ENCODE peak calls at places on chromosomes 1 and 21, in ten cellular contexts. K, O, Y, M, V, T, A, E, S and X are unnamed samples.

GRCh38 chr1:221104596-221104995 is 225.4 kb downstream of the HLX start:
- DNase-seq in K (no peak), O (no peak), Y (no peak), M (no peak), V (no peak), T (no peak), A (no peak), E (no peak), S (no peak), X (no peak)

GRCh38 chr1:21842606-21843162 is 30.6 kb downstream of the LDLRAD2 start:
- DNase-seq in K (no peak), O (no peak), Y (no peak), M (no peak), V (no peak), T (no peak), A (no peak), E (no peak), S (no peak), X (no peak)

GRCh38 chr1:8077120-8077573 is 51.0 kb upstream of the ERRFI1 start:
- DNase-seq in K (no peak), O (no peak), Y (peak; percentile 74), M (peak; percentile 83), V (peak; percentile 84), T (no peak), A (peak; percentile 91), E (no peak), S (peak; percentile 67), X (peak; percentile 69)

GRCh38 chr1:47688161-47688560 is 250.3 kb downstream of the FOXD2 start:
- DNase-seq in K (peak; percentile 8), O (no peak), Y (no peak), M (no peak), V (no peak), T (no peak), A (no peak), E (no peak), S (no peak), X (no peak)

GRCh38 chr1:187920976-187921375 is 1092.2 kb downstream of the PLA2G4A start:
- DNase-seq in K (no peak), O (no peak), Y (no peak), M (no peak), V (no peak), T (no peak), A (no peak), E (no peak), S (no peak), X (no peak)

GRCh38 chr1:234884701-234885100 is 243.9 kb downstream of the TOMM20 start:
- DNase-seq in K (no peak), O (no peak), Y (no peak), M (no peak), V (no peak), T (no peak), A (no peak), E (no peak), S (no peak), X (no peak)

GRCh38 chr1:37931493-37932158 is 15.2 kb downstream of the INPP5B start:
- DNase-seq in K (peak; percentile 99), O (peak; percentile 99), Y (peak; percentile 65), M (peak; percentile 97), V (peak; percentile 97), T (peak; percentile 98), A (peak; percentile 91), E (peak; percentile 84), S (peak; percentile 99), X (peak; percentile 78)

GRCh38 chr1:117092594-117092993 is 29.0 kb downstream of the TRIM45 start:
- DNase-seq in K (no peak), O (no peak), Y (no peak), M (no peak), V (no peak), T (no peak), A (peak; percentile 32), E (no peak), S (no peak), X (no peak)

GRCh38 chr1:37123266-37123665 is 89.0 kb upstream of the GRIK3 start:
- DNase-seq in K (no peak), O (no peak), Y (no peak), M (no peak), V (no peak), T (no peak), A (no peak), E (no peak), S (no peak), X (no peak)

GRCh38 chr1:181149326-181150000 is 61.0 kb downstream of the IER5 start:
- DNase-seq in K (peak; percentile 34), O (no peak), Y (no peak), M (no peak), V (no peak), T (peak; percentile 65), A (no peak), E (no peak), S (no peak), X (no peak)

GRCh38 chr1:35644204-35644603 is 2.9 kb upstream of the PSMB2 start:
- DNase-seq in K (no peak), O (no peak), Y (no peak), M (no peak), V (no peak), T (no peak), A (no peak), E (no peak), S (no peak), X (no peak)

GRCh38 chr1:46302091-46303037 is 1.1 kb downstream of the LRRC41 start:
- DNase-seq in K (peak; percentile 72), O (no peak), Y (no peak), M (peak; percentile 42), V (peak; percentile 76), T (peak; percentile 82), A (no peak), E (no peak), S (peak; percentile 59), X (no peak)

GRCh38 chr21:44784810-44785209 is 16.8 kb downstream of the UBE2G2 start:
- DNase-seq in K (no peak), O (no peak), Y (no peak), M (no peak), V (no peak), T (no peak), A (no peak), E (no peak), S (no peak), X (no peak)

GRCh38 chr1:81327743-81328142 is 473.0 kb upstream of the ADGRL2 start:
- DNase-seq in K (no peak), O (no peak), Y (no peak), M (no peak), V (no peak), T (no peak), A (no peak), E (no peak), S (no peak), X (no peak)

GRCh38 chr1:81325404-81325803 is 475.3 kb upstream of the ADGRL2 start:
- DNase-seq in K (no peak), O (no peak), Y (no peak), M (peak; percentile 51), V (no peak), T (no peak), A (peak; percentile 42), E (no peak), S (no peak), X (no peak)

GRCh38 chr1:81327103-81327728 is 473.5 kb upstream of the ADGRL2 start:
- DNase-seq in K (no peak), O (no peak), Y (no peak), M (no peak), V (no peak), T (no peak), A (no peak), E (no peak), S (no peak), X (no peak)

GRCh38 chr1:81329061-81329460 is 471.7 kb upstream of the ADGRL2 start:
- DNase-seq in K (no peak), O (no peak), Y (no peak), M (no peak), V (no peak), T (no peak), A (no peak), E (no peak), S (no peak), X (no peak)

GRCh38 chr1:81323862-81324261 is 476.9 kb upstream of the ADGRL2 start:
- DNase-seq in K (no peak), O (no peak), Y (no peak), M (no peak), V (no peak), T (no peak), A (no peak), E (no peak), S (no peak), X (no peak)
- H3K4me3 ChIP-seq in K (no peak overlapping the region), O (no peak overlapping the region), Y (no peak overlapping the region), M (no peak overlapping the region), V (no peak overlapping the region), T (no peak overlapping the region), A (no peak overlapping the region), E (no peak overlapping the region), S (no peak overlapping the region), X (no peak overlapping the region)

GRCh38 chr1:178209935-178210334 is 116.0 kb downstream of the RASAL2 start:
- DNase-seq in K (no peak), O (no peak), Y (no peak), M (no peak), V (no peak), T (no peak), A (no peak), E (no peak), S (no peak), X (no peak)
- TF ChIP-seq CTCF in K (no peak), O (no peak), Y (no peak), M (no peak), V (no peak), T (no peak), A (no peak), E (no peak), S (no peak), X (no peak)

GRCh38 chr1:25541425-25541824 is 2.0 kb upstream of the LDLRAP1 start:
- DNase-seq in K (no peak), O (no peak), Y (no peak), M (no peak), V (no peak), T (no peak), A (no peak), E (no peak), S (no peak), X (no peak)

GRCh38 chr1:25543425-25544242 is at the start of gene LDLRAP1:
- DNase-seq in K (peak; percentile 82), O (no peak), Y (no peak), M (peak; percentile 78), V (peak; percentile 91), T (peak; percentile 79), A (peak; percentile 36), E (peak; percentile 59), S (peak; percentile 63), X (no peak)

GRCh38 chr1:25543106-25543424 is 341 bp upstream of the LDLRAP1 start:
- DNase-seq in K (no peak), O (no peak), Y (no peak), M (no peak), V (no peak), T (no peak), A (no peak), E (no peak), S (no peak), X (no peak)

GRCh38 chr1:25540750-25541350 is 2.6 kb upstream of the LDLRAP1 start:
- DNase-seq in K (no peak), O (no peak), Y (no peak), M (peak; percentile 49), V (no peak), T (no peak), A (no peak), E (no peak), S (no peak), X (no peak)

GRCh38 chr1:25541889-25542658 is 1.3 kb upstream of the LDLRAP1 start:
- DNase-seq in K (no peak), O (no peak), Y (no peak), M (no peak), V (no peak), T (no peak), A (no peak), E (no peak), S (no peak), X (no peak)
- H3K4me3 ChIP-seq in K (no peak overlapping the region), O (no peak overlapping the region), Y (no peak overlapping the region), M (no peak overlapping the region), V (no peak overlapping the region), T (no peak overlapping the region), A (no peak overlapping the region), E (no peak overlapping the region), S (no peak overlapping the region), X (no peak overlapping the region)

GRCh38 chr1:203166192-203166940 is 9.3 kb downstream of the MYBPH start:
- DNase-seq in K (no peak), O (no peak), Y (no peak), M (peak; percentile 80), V (peak; percentile 20), T (no peak), A (peak; percentile 35), E (no peak), S (no peak), X (no peak)
- TF ChIP-seq CTCF in K (no peak), O (no peak), Y (no peak), M (peak; percentile 49), V (no peak), T (peak; percentile 53), A (peak; percentile 58), E (peak; percentile 12), S (no peak), X (no peak)